ENCODE peak calls at places on chromosomes 11 and 22, in ten cellular contexts. One of them, this sample, is unnamed. For H3K4me1, the result is how much of the 10 kb centered on the place peaks cover.

GRCh38 chr11:125275905-125276634 is 111.5 kb downstream of the PKNOX2 start:
- DNase-seq in ovary: no peak
- DNase-seq in uterus: no peak
- DNase-seq in heart left ventricle: no peak
- DNase-seq in HCT116: no peak
- DNase-seq in thyroid gland: peak
- DNase-seq in K562: no peak
- DNase-seq in tibial nerve: no peak
- DNase-seq in A549: no peak
- DNase-seq in stomach: no peak
- DNase-seq in this sample: no peak

GRCh38 chr11:14905104-14906033 is 13.3 kb upstream of the CYP2R1 start:
- DNase-seq in ovary: no peak
- DNase-seq in uterus: peak
- DNase-seq in heart left ventricle: peak
- DNase-seq in HCT116: no peak
- DNase-seq in thyroid gland: peak
- DNase-seq in K562: no peak
- DNase-seq in tibial nerve: peak
- DNase-seq in A549: peak
- DNase-seq in stomach: peak
- DNase-seq in this sample: no peak

GRCh38 chr11:61173456-61173855 is 12.2 kb upstream of the VPS37C start:
- DNase-seq in ovary: no peak
- DNase-seq in uterus: no peak
- DNase-seq in heart left ventricle: no peak
- DNase-seq in HCT116: no peak
- DNase-seq in thyroid gland: no peak
- DNase-seq in K562: peak
- DNase-seq in tibial nerve: no peak
- DNase-seq in A549: no peak
- DNase-seq in stomach: peak
- DNase-seq in this sample: no peak

GRCh38 chr22:30183861-30184278 is 62.7 kb downstream of the LIF start:
- DNase-seq in ovary: no peak
- DNase-seq in uterus: no peak
- DNase-seq in heart left ventricle: no peak
- DNase-seq in HCT116: no peak
- DNase-seq in thyroid gland: no peak
- DNase-seq in K562: peak
- DNase-seq in tibial nerve: no peak
- DNase-seq in A549: no peak
- DNase-seq in stomach: no peak
- DNase-seq in this sample: peak

GRCh38 chr11:8787372-8787771 is 104.8 kb downstream of the RPL27A start:
- DNase-seq in ovary: peak
- DNase-seq in uterus: peak
- DNase-seq in heart left ventricle: no peak
- DNase-seq in HCT116: no peak
- DNase-seq in thyroid gland: peak
- DNase-seq in K562: no peak
- DNase-seq in tibial nerve: no peak
- DNase-seq in A549: no peak
- DNase-seq in stomach: no peak
- DNase-seq in this sample: no peak

GRCh38 chr11:27468209-27468608 is 4.4 kb downstream of the LGR4 start:
- DNase-seq in ovary: no peak
- DNase-seq in uterus: no peak
- DNase-seq in heart left ventricle: no peak
- DNase-seq in HCT116: no peak
- DNase-seq in thyroid gland: no peak
- DNase-seq in K562: no peak
- DNase-seq in tibial nerve: no peak
- DNase-seq in A549: no peak
- DNase-seq in stomach: no peak
- DNase-seq in this sample: no peak

GRCh38 chr11:86627776-86628455 is 44.5 kb downstream of the ME3 start:
- DNase-seq in ovary: peak
- DNase-seq in uterus: no peak
- DNase-seq in heart left ventricle: peak
- DNase-seq in HCT116: no peak
- DNase-seq in thyroid gland: no peak
- DNase-seq in K562: no peak
- DNase-seq in tibial nerve: no peak
- DNase-seq in A549: no peak
- DNase-seq in stomach: no peak
- DNase-seq in this sample: no peak

GRCh38 chr22:31106651-31107205 is 640 bp downstream of the SELENOM start:
- DNase-seq in ovary: peak
- DNase-seq in uterus: peak
- DNase-seq in heart left ventricle: peak
- DNase-seq in HCT116: no peak
- DNase-seq in thyroid gland: no peak
- DNase-seq in K562: no peak
- DNase-seq in tibial nerve: no peak
- DNase-seq in A549: no peak
- DNase-seq in stomach: no peak
- DNase-seq in this sample: no peak

GRCh38 chr11:7204778-7205177 is 46.9 kb upstream of the SYT9 start:
- DNase-seq in ovary: no peak
- DNase-seq in uterus: no peak
- DNase-seq in heart left ventricle: no peak
- DNase-seq in HCT116: no peak
- DNase-seq in thyroid gland: no peak
- DNase-seq in K562: no peak
- DNase-seq in tibial nerve: no peak
- DNase-seq in A549: no peak
- DNase-seq in stomach: no peak
- DNase-seq in this sample: no peak

DNA sequence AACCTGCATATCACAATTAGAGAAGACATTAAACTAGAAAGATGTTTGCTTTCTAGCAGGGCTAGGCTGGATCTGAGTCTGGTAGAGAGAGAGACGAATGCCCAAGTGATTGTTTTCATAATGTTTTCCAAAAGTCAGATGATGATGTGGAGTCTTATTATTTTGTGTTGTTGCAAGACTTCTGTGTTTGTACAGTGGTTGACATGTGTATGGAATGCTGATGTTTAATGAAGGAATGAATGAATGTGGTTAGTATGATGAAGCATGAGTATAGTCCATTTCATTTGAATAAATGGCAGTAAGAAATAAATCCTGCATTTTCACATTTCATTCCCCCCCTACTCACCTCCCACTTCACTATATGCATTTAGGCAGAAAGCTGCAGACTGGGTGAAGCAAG is 69.6 kb downstream of the PPP2R1B start:
- DNase-seq in ovary: no peak
- DNase-seq in uterus: no peak
- DNase-seq in heart left ventricle: no peak
- DNase-seq in HCT116: no peak
- DNase-seq in thyroid gland: no peak
- DNase-seq in K562: no peak
- DNase-seq in tibial nerve: no peak
- DNase-seq in A549: no peak
- DNase-seq in stomach: no peak
- DNase-seq in this sample: no peak
- H3K4me1 ChIP-seq in ovary: under half
- H3K4me1 ChIP-seq in uterus: under half
- H3K4me1 ChIP-seq in heart left ventricle: under half
- H3K4me1 ChIP-seq in HCT116: under half
- H3K4me1 ChIP-seq in thyroid gland: under half
- H3K4me1 ChIP-seq in K562: under half
- H3K4me1 ChIP-seq in tibial nerve: under half
- H3K4me1 ChIP-seq in A549: under half
- H3K4me1 ChIP-seq in stomach: under half
- H3K4me1 ChIP-seq in this sample: under half

GRCh38 chr11:75561426-75562047 is 516 bp upstream of the SERPINH1 start:
- DNase-seq in ovary: no peak
- DNase-seq in uterus: no peak
- DNase-seq in heart left ventricle: no peak
- DNase-seq in HCT116: no peak
- DNase-seq in thyroid gland: no peak
- DNase-seq in K562: no peak
- DNase-seq in tibial nerve: no peak
- DNase-seq in A549: no peak
- DNase-seq in stomach: no peak
- DNase-seq in this sample: no peak

GRCh38 chr11:75563501-75563977 is 1.5 kb downstream of the SERPINH1 start:
- DNase-seq in ovary: no peak
- DNase-seq in uterus: no peak
- DNase-seq in heart left ventricle: no peak
- DNase-seq in HCT116: no peak
- DNase-seq in thyroid gland: no peak
- DNase-seq in K562: no peak
- DNase-seq in tibial nerve: no peak
- DNase-seq in A549: no peak
- DNase-seq in stomach: no peak
- DNase-seq in this sample: no peak

GRCh38 chr11:75562836-75563484 is 907 bp downstream of the SERPINH1 start:
- DNase-seq in ovary: peak
- DNase-seq in uterus: peak
- DNase-seq in heart left ventricle: peak
- DNase-seq in HCT116: no peak
- DNase-seq in thyroid gland: peak
- DNase-seq in K562: peak
- DNase-seq in tibial nerve: no peak
- DNase-seq in A549: no peak
- DNase-seq in stomach: no peak
- DNase-seq in this sample: no peak

GRCh38 chr11:75560644-75561043 is 1.4 kb upstream of the SERPINH1 start:
- DNase-seq in ovary: no peak
- DNase-seq in uterus: no peak
- DNase-seq in heart left ventricle: no peak
- DNase-seq in HCT116: no peak
- DNase-seq in thyroid gland: no peak
- DNase-seq in K562: no peak
- DNase-seq in tibial nerve: no peak
- DNase-seq in A549: no peak
- DNase-seq in stomach: no peak
- DNase-seq in this sample: no peak

GRCh38 chr11:75562048-75562835 is at the start of gene SERPINH1:
- DNase-seq in ovary: peak
- DNase-seq in uterus: peak
- DNase-seq in heart left ventricle: peak
- DNase-seq in HCT116: peak
- DNase-seq in thyroid gland: peak
- DNase-seq in K562: peak
- DNase-seq in tibial nerve: peak
- DNase-seq in A549: peak
- DNase-seq in stomach: peak
- DNase-seq in this sample: peak
- TF ChIP-seq POLR2A in ovary: peak
- TF ChIP-seq POLR2A in uterus: peak
- TF ChIP-seq POLR2A in heart left ventricle: no peak
- TF ChIP-seq POLR2A in HCT116: peak
- TF ChIP-seq POLR2A in thyroid gland: peak
- TF ChIP-seq POLR2A in K562: peak
- TF ChIP-seq POLR2A in tibial nerve: peak
- TF ChIP-seq POLR2A in A549: peak
- TF ChIP-seq POLR2A in stomach: peak
- TF ChIP-seq POLR2A in this sample: peak

GRCh38 chr11:46117842-46118241 is 3.4 kb downstream of the PHF21A start:
- DNase-seq in ovary: no peak
- DNase-seq in uterus: no peak
- DNase-seq in heart left ventricle: no peak
- DNase-seq in HCT116: no peak
- DNase-seq in thyroid gland: no peak
- DNase-seq in K562: peak
- DNase-seq in tibial nerve: no peak
- DNase-seq in A549: no peak
- DNase-seq in stomach: no peak
- DNase-seq in this sample: no peak
- H3K4me1 ChIP-seq in ovary: under half
- H3K4me1 ChIP-seq in uterus: under half
- H3K4me1 ChIP-seq in heart left ventricle: half or more
- H3K4me1 ChIP-seq in HCT116: under half
- H3K4me1 ChIP-seq in thyroid gland: under half
- H3K4me1 ChIP-seq in K562: under half
- H3K4me1 ChIP-seq in tibial nerve: under half
- H3K4me1 ChIP-seq in A549: under half
- H3K4me1 ChIP-seq in stomach: under half
- H3K4me1 ChIP-seq in this sample: half or more

GRCh38 chr11:57668467-57668890 is 565 bp downstream of the ZDHHC5 start:
- DNase-seq in ovary: no peak
- DNase-seq in uterus: no peak
- DNase-seq in heart left ventricle: no peak
- DNase-seq in HCT116: no peak
- DNase-seq in thyroid gland: no peak
- DNase-seq in K562: peak
- DNase-seq in tibial nerve: no peak
- DNase-seq in A549: no peak
- DNase-seq in stomach: no peak
- DNase-seq in this sample: no peak
- TF ChIP-seq POLR2A in ovary: no peak
- TF ChIP-seq POLR2A in uterus: no peak
- TF ChIP-seq POLR2A in heart left ventricle: no peak
- TF ChIP-seq POLR2A in HCT116: no peak
- TF ChIP-seq POLR2A in thyroid gland: no peak
- TF ChIP-seq POLR2A in K562: no peak
- TF ChIP-seq POLR2A in tibial nerve: no peak
- TF ChIP-seq POLR2A in A549: no peak
- TF ChIP-seq POLR2A in stomach: no peak
- TF ChIP-seq POLR2A in this sample: no peak